ENCODE peak calls at places on chromosome 6, in ten cellular contexts. V, B, H, Z, E, N, I, L, M and W are unnamed samples.

GRCh38 chr6:30810813-30811329 is 66.5 kb upstream of the IER3 start:
- DNase-seq in V (peak), B (no peak), H (no peak), Z (no peak), E (no peak), N (no peak), I (no peak), L (peak), M (peak), W (no peak)

GRCh38 chr6:68635706-68636513 is 828 bp downstream of the ADGRB3 start:
- DNase-seq in V (no peak), B (no peak), H (peak), Z (no peak), E (peak), N (no peak), I (peak), L (no peak), M (no peak), W (no peak)

GRCh38 chr6:33886673-33887144 is 82.9 kb upstream of the MLN start:
- DNase-seq in V (no peak), B (no peak), H (no peak), Z (no peak), E (no peak), N (no peak), I (no peak), L (no peak), M (peak), W (peak)

GRCh38 chr6:128336436-128337095 is 183.8 kb downstream of the PTPRK start:
- DNase-seq in V (no peak), B (no peak), H (no peak), Z (no peak), E (no peak), N (no peak), I (no peak), L (no peak), M (no peak), W (no peak)

GRCh38 chr6:134658596-134658995 is 291.3 kb downstream of the ALDH8A1 start:
- DNase-seq in V (no peak), B (no peak), H (no peak), Z (no peak), E (no peak), N (no peak), I (no peak), L (no peak), M (no peak), W (no peak)

GRCh38 chr6:40509163-40509562 is 78.0 kb downstream of the LRFN2 start:
- DNase-seq in V (no peak), B (no peak), H (no peak), Z (no peak), E (no peak), N (no peak), I (no peak), L (no peak), M (no peak), W (no peak)

GRCh38 chr6:11645016-11645415 is 107.5 kb downstream of the TMEM170B start:
- DNase-seq in V (no peak), B (no peak), H (no peak), Z (no peak), E (no peak), N (no peak), I (no peak), L (no peak), M (no peak), W (no peak)

GRCh38 chr6:8065519-8065911 is 1.3 kb upstream of the BLOC1S5 start:
- DNase-seq in V (no peak), B (no peak), H (no peak), Z (no peak), E (no peak), N (no peak), I (no peak), L (no peak), M (no peak), W (no peak)

GRCh38 chr6:159716247-159717086 is 10.8 kb upstream of the WTAP start:
- DNase-seq in V (no peak), B (no peak), H (peak), Z (no peak), E (no peak), N (peak), I (no peak), L (no peak), M (peak), W (peak)

GRCh38 chr6:156662025-156662445 is 115.1 kb upstream of the ARID1B start:
- DNase-seq in V (peak), B (no peak), H (no peak), Z (no peak), E (peak), N (no peak), I (no peak), L (peak), M (no peak), W (no peak)

GRCh38 chr6:34546551-34547321 is 9.4 kb downstream of the SPDEF start:
- DNase-seq in V (no peak), B (peak), H (peak), Z (peak), E (no peak), N (peak), I (peak), L (no peak), M (peak), W (peak)

GRCh38 chr6:158003910-158004695 is 22.4 kb downstream of the SYNJ2 start:
- DNase-seq in V (no peak), B (no peak), H (no peak), Z (peak), E (no peak), N (no peak), I (no peak), L (no peak), M (no peak), W (no peak)

GRCh38 chr6:157768304-157768703 is 54.7 kb upstream of the SNX9 start:
- DNase-seq in V (no peak), B (no peak), H (no peak), Z (no peak), E (no peak), N (no peak), I (no peak), L (no peak), M (no peak), W (no peak)

GRCh38 chr6:131027326-131027725 is 35.7 kb downstream of the EPB41L2 start:
- DNase-seq in V (no peak), B (no peak), H (no peak), Z (no peak), E (no peak), N (no peak), I (no peak), L (no peak), M (no peak), W (no peak)

GRCh38 chr6:147268254-147268653 is 64.0 kb downstream of the STXBP5 start:
- DNase-seq in V (no peak), B (no peak), H (no peak), Z (no peak), E (no peak), N (no peak), I (no peak), L (no peak), M (no peak), W (no peak)

GRCh38 chr6:135675862-135676261 is 175.6 kb upstream of the PDE7B start:
- DNase-seq in V (peak), B (no peak), H (no peak), Z (no peak), E (peak), N (peak), I (peak), L (peak), M (no peak), W (peak)

GRCh38 chr6:54135665-54136370 is 24.6 kb downstream of the MLIP start:
- DNase-seq in V (no peak), B (no peak), H (peak), Z (no peak), E (no peak), N (no peak), I (no peak), L (no peak), M (no peak), W (peak)

GRCh38 chr6:835476-836160 is 142.7 kb upstream of the EXOC2 start:
- DNase-seq in V (no peak), B (no peak), H (no peak), Z (no peak), E (no peak), N (no peak), I (no peak), L (peak), M (no peak), W (no peak)

GRCh38 chr6:169328112-169328801 is 74.6 kb upstream of the THBS2 start:
- DNase-seq in V (no peak), B (no peak), H (no peak), Z (no peak), E (no peak), N (no peak), I (no peak), L (no peak), M (no peak), W (no peak)

GRCh38 chr6:136014454-136015421 is 163.2 kb downstream of the PDE7B start:
- DNase-seq in V (no peak), B (no peak), H (no peak), Z (no peak), E (no peak), N (no peak), I (no peak), L (no peak), M (no peak), W (no peak)

GRCh38 chr6:29968130-29968529 is 25.8 kb downstream of the HLA-A start:
- DNase-seq in V (no peak), B (no peak), H (no peak), Z (no peak), E (no peak), N (no peak), I (no peak), L (peak), M (no peak), W (no peak)

GRCh38 chr6:42555477-42556457 is 8.1 kb upstream of the UBR2 start:
- DNase-seq in V (no peak), B (no peak), H (no peak), Z (no peak), E (no peak), N (no peak), I (no peak), L (peak), M (peak), W (no peak)

GRCh38 chr6:18302561-18303439 is 38.5 kb upstream of the DEK start:
- DNase-seq in V (no peak), B (no peak), H (no peak), Z (no peak), E (no peak), N (no peak), I (peak), L (peak), M (no peak), W (no peak)

GRCh38 chr6:69719602-69720193 is 77.1 kb downstream of the LMBRD1 start:
- DNase-seq in V (no peak), B (no peak), H (peak), Z (no peak), E (no peak), N (no peak), I (no peak), L (peak), M (no peak), W (no peak)

GRCh38 chr6:16739329-16739801 is 21.9 kb downstream of the ATXN1 start:
- DNase-seq in V (no peak), B (no peak), H (no peak), Z (no peak), E (no peak), N (no peak), I (no peak), L (no peak), M (no peak), W (no peak)

GRCh38 chr6:130431346-130431745 is 65.5 kb downstream of the TMEM200A start:
- DNase-seq in V (no peak), B (no peak), H (no peak), Z (no peak), E (no peak), N (no peak), I (peak), L (no peak), M (no peak), W (no peak)

GRCh38 chr6:154731296-154732218 is 1.7 kb upstream of the SCAF8 start:
- DNase-seq in V (no peak), B (no peak), H (no peak), Z (no peak), E (no peak), N (no peak), I (no peak), L (no peak), M (no peak), W (no peak)